ENCODE peak calls at places on chromosomes 5 and 9, in four cellular contexts. K is NCI-H226, M is SHP77, X is left cardiac atrium. U is an unnamed sample.

GRCh38 chr9:27414215-27414731 is 109.8 kb upstream of the IFNK start:
- DNase-seq in K (no peak), M (no peak), X (no peak), U (no peak)

GRCh38 chr5:16350816-16351215 is 114.8 kb downstream of the ZNF622 start:
- DNase-seq in K (no peak), X (no peak), M (no peak), U (no peak)

GRCh38 chr5:37552770-37553719 is 173.9 kb downstream of the WDR70 start:
- DNase-seq in X (no peak), K (peak), M (no peak), U (no peak)

GRCh38 chr9:3963266-3964019 is 336.4 kb downstream of the GLIS3 start:
- DNase-seq in K (peak), X (peak), M (no peak), U (no peak)

GRCh38 chr9:130030821-130031481 is 12.0 kb downstream of the FNBP1 start:
- DNase-seq in M (no peak), X (no peak), K (no peak), U (peak)

GRCh38 chr9:116998305-116998704 is 311.2 kb downstream of the TRIM32 start:
- DNase-seq in K (no peak), X (no peak), M (no peak), U (no peak)

GRCh38 chr9:114898741-114899140 is 31.6 kb downstream of the TNFSF8 start:
- DNase-seq in X (peak), K (no peak), M (no peak), U (no peak)

GRCh38 chr9:36834736-36835135 is 199.3 kb downstream of the PAX5 start:
- DNase-seq in K (no peak), X (peak), M (no peak), U (no peak)

GRCh38 chr9:33250458-33250995 is 10.6 kb downstream of the SPINK4 start:
- DNase-seq in K (no peak), M (no peak), X (no peak), U (no peak)

GRCh38 chr5:66849803-66850202 is 253.6 kb downstream of the MAST4 start:
- DNase-seq in X (no peak), K (peak), M (no peak), U (no peak)

GRCh38 chr9:121053544-121053943 is 3.5 kb upstream of the C5 start:
- DNase-seq in X (no peak), K (no peak), M (no peak), U (no peak)

GRCh38 chr9:137462396-137463193 is 3.5 kb upstream of the NSMF start:
- DNase-seq in M (no peak), K (no peak), X (peak), U (no peak)

GRCh38 chr9:124770359-124771020 is 621 bp downstream of the NR6A1 start:
- DNase-seq in K (no peak), X (no peak), M (peak), U (peak)

GRCh38 chr9:126411225-126411947 is 84.8 kb downstream of the MVB12B start:
- DNase-seq in M (no peak), K (no peak), X (no peak), U (no peak)

GRCh38 chr9:13361076-13361475 is 81.6 kb upstream of the MPDZ start:
- DNase-seq in K (no peak), X (no peak), M (no peak), U (no peak)

GRCh38 chr5:5018560-5018935 is 121.6 kb upstream of the ADAMTS16 start:
- DNase-seq in K (no peak), M (no peak), X (no peak), U (no peak)

GRCh38 chr5:32092938-32093812 is 80.9 kb downstream of the GOLPH3 start:
- DNase-seq in K (peak), X (peak), M (peak), U (peak)

GRCh38 chr5:56900858-56901578 is 8.4 kb upstream of the SETD9 start:
- DNase-seq in X (no peak), K (peak), M (peak), U (no peak)

GRCh38 chr5:91425046-91425445 is 41.9 kb upstream of the ARRDC3 start:
- DNase-seq in K (no peak), M (no peak), X (no peak), U (no peak)

GRCh38 chr9:86185872-86186271 is 73.6 kb downstream of the C9orf153 start:
- DNase-seq in K (no peak), M (no peak), X (no peak), U (no peak)

GRCh38 chr9:135612981-135613910 is 26.1 kb downstream of the GLT6D1 start:
- DNase-seq in M (no peak), K (no peak), X (no peak), U (no peak)

GRCh38 chr5:79771387-79771786 is 81.8 kb downstream of the CMYA5 start:
- DNase-seq in X (no peak), K (no peak), M (no peak), U (no peak)

GRCh38 chr5:139708877-139709586 is 60.9 kb downstream of the CXXC5 start:
- DNase-seq in K (peak), X (peak), M (peak), U (peak)

GRCh38 chr9:81379655-81380054 is 309.7 kb downstream of the TLE1 start:
- DNase-seq in K (no peak), M (no peak), X (no peak), U (no peak)

GRCh38 chr5:146221234-146221633 is 17.8 kb downstream of the RBM27 start:
- DNase-seq in K (no peak), M (no peak), X (no peak), U (no peak)

GRCh38 chr5:149654893-149655505 is 73.7 kb downstream of the ARHGEF37 start:
- DNase-seq in X (no peak), K (no peak), M (no peak), U (no peak)

GRCh38 chr9:13939129-13939528 is 374.8 kb downstream of the NFIB start:
- DNase-seq in K (peak), M (no peak), X (no peak), U (no peak)

GRCh38 chr5:139647406-139648204 is 544 bp upstream of the CXXC5 start:
- DNase-seq in X (peak), M (no peak), K (no peak), U (no peak)

GRCh38 chr9:87158779-87159178 is 211.5 kb upstream of the GAS1 start:
- DNase-seq in K (no peak), X (no peak), M (no peak), U (no peak)

GRCh38 chr5:168852329-168852728 is 273.2 kb upstream of the PANK3 start:
- DNase-seq in K (no peak), M (no peak), X (no peak), U (no peak)

GRCh38 chr5:180043381-180043780 is 28.2 kb downstream of the RNF130 start:
- DNase-seq in M (no peak), K (no peak), X (no peak), U (no peak)

U was measured in NCI-H510A.